ENCODE peak calls at places on chromosome 19, in six cellular contexts. X, D, Q, G, O and I are unnamed samples.

GRCh38 chr19:31529121-31529520 is 179.9 kb upstream of the TSHZ3 start:
- DNase-seq in X (no peak), D (no peak), Q (no peak), G (no peak), O (no peak), I (no peak)

GRCh38 chr19:43455321-43456113 is 9.9 kb downstream of the LYPD3 start:
- DNase-seq in X (no peak), D (no peak), Q (no peak), G (no peak), O (no peak), I (no peak)

GRCh38 chr19:3669134-3669436 is 31.2 kb downstream of the PIP5K1C start:
- DNase-seq in X (no peak), D (no peak), Q (no peak), G (no peak), O (no peak), I (no peak)

GRCh38 chr19:30865481-30865880 is 483.8 kb downstream of the TSHZ3 start:
- DNase-seq in X (no peak), D (no peak), Q (no peak), G (no peak), O (no peak), I (no peak)

GRCh38 chr19:45069056-45069455 is 7.2 kb downstream of the ZNF296 start:
- DNase-seq in X (no peak), D (no peak), Q (no peak), G (no peak), O (no peak), I (peak; percentile 63)

GRCh38 chr19:9353011-9353410 is 9.8 kb upstream of the ZNF177 start:
- DNase-seq in X (no peak), D (no peak), Q (no peak), G (no peak), O (no peak), I (no peak)

GRCh38 chr19:709965-710714 is 1.4 kb downstream of the PALM start:
- DNase-seq in X (no peak), D (no peak), Q (no peak), G (peak; percentile 51), O (no peak), I (peak; percentile 77)

GRCh38 chr19:17058236-17058635 is 17.0 kb downstream of the HAUS8 start:
- DNase-seq in X (peak; percentile 46), D (no peak), Q (no peak), G (no peak), O (no peak), I (no peak)

GRCh38 chr19:7820588-7820987 is 9.4 kb upstream of the EVI5L start:
- DNase-seq in X (no peak), D (no peak), Q (no peak), G (no peak), O (no peak), I (no peak)

GRCh38 chr19:56351208-56351607 is 36.6 kb upstream of the ZSCAN5A start:
- DNase-seq in X (no peak), D (no peak), Q (no peak), G (no peak), O (no peak), I (no peak)

GRCh38 chr19:40542197-40542859 is 34.3 kb upstream of the SHKBP1 start:
- DNase-seq in X (peak; percentile 60), D (no peak), Q (no peak), G (peak; percentile 39), O (peak; percentile 26), I (peak; percentile 90)

GRCh38 chr19:11581740-11582139 is 4.3 kb upstream of the ACP5 start:
- DNase-seq in X (peak; percentile 52), D (no peak), Q (no peak), G (no peak), O (no peak), I (no peak)

GRCh38 chr19:17441241-17442135 is 7.0 kb downstream of the TMEM221 start:
- DNase-seq in X (no peak), D (no peak), Q (peak; percentile 79), G (no peak), O (no peak), I (no peak)

GRCh38 chr19:35370722-35371121 is at the start of gene GPR42:
- DNase-seq in X (no peak), D (no peak), Q (no peak), G (no peak), O (no peak), I (no peak)